ENCODE peak calls at places on chromosome 22, in four cellular contexts. J, N, S and B are unnamed samples. For H3K4me1, the result is how much of the 10 kb centered on the place peaks cover.

GRCh38 chr22:19124377-19124776 is 2.2 kb upstream of the DGCR2 start:
- DNase-seq in J (no peak), N (no peak), S (no peak), B (no peak)

GRCh38 chr22:44583854-44584253 is 85.8 kb upstream of the RTL6 start:
- DNase-seq in N (peak), J (peak), S (no peak), B (no peak)

GRCh38 chr22:36486619-36487384 is 5.4 kb upstream of the TXN2 start:
- DNase-seq in J (no peak), N (peak), S (no peak), B (peak)

GRCh38 chr22:43031617-43032016 is 16.7 kb upstream of the PACSIN2 start:
- DNase-seq in N (no peak), J (no peak), S (no peak), B (no peak)

GRCh38 chr22:36332623-36333331 is 55.0 kb downstream of the MYH9 start:
- DNase-seq in N (peak), J (no peak), S (no peak), B (no peak)

GRCh38 chr22:41648431-41648830 is 27.3 kb downstream of the XRCC6 start:
- DNase-seq in S (no peak), N (no peak), J (no peak), B (no peak)

GRCh38 chr22:40002935-40003715 is 8.4 kb downstream of the FAM83F start:
- DNase-seq in N (no peak), S (no peak), J (no peak), B (no peak)

GRCh38 chr22:38795569-38795968 is 1.6 kb upstream of the DNAL4 start:
- DNase-seq in J (no peak), S (no peak), N (no peak), B (no peak)

GRCh38 chr22:38923463-38924196 is 33.8 kb upstream of the APOBEC3A start:
- DNase-seq in S (peak), J (peak), N (peak), B (peak)

DNA sequence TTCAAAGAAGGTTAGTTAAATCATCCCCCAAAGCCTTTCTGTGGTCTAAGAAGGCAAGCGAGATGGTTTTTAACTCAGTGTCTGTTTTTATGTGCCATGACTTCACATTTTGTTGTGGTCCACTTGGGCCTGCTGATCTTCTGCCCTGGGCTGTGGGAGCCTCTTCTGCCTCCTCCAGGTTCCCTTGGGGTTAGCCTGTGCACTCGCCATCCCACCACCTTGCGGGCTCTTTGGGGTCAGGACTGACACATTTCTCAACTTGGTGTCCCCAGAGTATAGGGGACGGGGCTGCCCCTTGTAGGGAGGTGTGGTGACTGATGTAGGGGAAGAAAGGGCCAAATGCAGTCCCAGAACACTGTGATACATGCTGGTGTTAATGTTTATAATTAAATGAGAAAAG is 207.0 kb downstream of the TBC1D22A start:
- DNase-seq in S (no peak), J (no peak), N (no peak), B (no peak)
- H3K4me3 ChIP-seq in S (no peak), J (no peak), N (no peak), B (no peak)

DNA sequence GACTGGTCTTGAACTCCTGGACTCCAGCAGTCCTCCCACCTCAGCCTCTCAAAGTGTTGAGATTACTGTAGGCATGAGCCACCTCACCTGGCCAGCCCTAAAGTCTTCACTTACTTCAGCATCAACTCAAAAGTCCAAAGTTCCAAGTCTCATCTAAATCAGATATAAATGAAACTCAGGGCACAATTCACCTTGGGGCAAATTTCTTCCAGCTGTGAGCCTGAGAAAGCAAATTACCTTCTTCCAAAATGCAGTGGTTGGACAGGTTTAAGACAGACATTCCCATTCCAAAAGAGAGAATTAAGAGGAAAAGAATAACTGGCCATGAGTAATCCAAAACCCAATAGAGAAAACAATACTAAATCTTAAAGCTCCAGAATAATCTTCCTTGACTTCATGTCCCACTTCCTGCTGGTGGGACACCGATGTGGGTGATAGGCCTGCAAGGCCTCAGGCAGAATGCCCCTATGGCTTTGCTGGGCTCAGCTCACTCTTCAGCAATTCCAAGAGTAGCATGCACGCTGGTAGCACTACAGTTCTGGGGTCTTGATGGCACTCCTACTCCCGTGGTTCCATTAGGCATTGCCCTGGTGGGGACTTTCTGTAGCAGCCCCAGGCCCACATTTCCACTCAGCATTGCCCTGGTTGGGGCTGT is 50.3 kb downstream of the TUG1 start:
- DNase-seq in S (no peak), J (no peak), N (no peak), B (no peak)
- H3K4me1 ChIP-seq in S (under half), J (under half), N (under half), B (under half)

DNA sequence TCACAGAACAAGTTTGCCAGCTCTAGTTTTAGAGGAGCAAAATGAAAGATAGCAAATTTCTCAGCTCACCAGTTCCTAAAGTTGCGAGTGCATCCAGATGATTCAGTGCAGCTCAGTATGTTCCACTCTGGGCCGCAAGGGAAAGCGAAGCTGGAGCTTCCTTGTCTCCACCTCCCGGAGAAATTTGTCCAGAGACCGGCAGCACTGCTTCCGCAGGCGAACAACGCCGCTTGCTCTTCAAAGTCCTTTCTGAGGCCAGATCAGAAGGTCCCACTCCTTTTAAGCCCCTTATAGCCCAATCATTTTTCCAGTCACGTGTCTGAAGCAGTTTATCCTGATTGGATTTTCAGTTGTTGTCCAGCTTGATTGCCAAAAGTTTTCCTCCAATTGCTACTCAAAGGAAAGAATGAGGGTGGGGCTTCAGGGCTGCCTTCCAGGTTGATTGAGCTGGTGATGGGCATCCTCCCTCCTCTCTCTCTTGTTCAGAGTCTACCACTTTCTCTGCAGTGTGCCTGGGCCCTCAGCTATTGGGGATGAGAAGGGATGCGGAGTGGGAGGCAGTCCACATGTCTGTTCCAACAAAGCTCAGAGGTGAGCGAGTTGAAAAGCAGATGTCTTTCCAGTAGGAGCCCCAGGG is at the start of gene ZNF280A:
- DNase-seq in N (no peak), S (no peak), J (no peak), B (peak)
- H3K4me3 ChIP-seq in N (no peak), S (no peak), J (no peak), B (no peak)

GRCh38 chr22:45972091-45972867 is 4.7 kb downstream of the WNT7B start:
- DNase-seq in J (no peak), N (no peak), S (no peak), B (no peak)

GRCh38 chr22:45972868-45973212 is 4.1 kb downstream of the WNT7B start:
- DNase-seq in J (no peak), S (no peak), N (no peak), B (no peak)

GRCh38 chr22:45975266-45976161 is 1.4 kb downstream of the WNT7B start:
- DNase-seq in N (peak), J (no peak), S (no peak), B (no peak)

GRCh38 chr22:45976351-45977002 is 485 bp downstream of the WNT7B start:
- DNase-seq in S (no peak), J (no peak), N (no peak), B (no peak)

GRCh38 chr22:45974498-45974897 is 2.5 kb downstream of the WNT7B start:
- DNase-seq in S (no peak), J (no peak), N (no peak), B (no peak)
- H3K4me1 ChIP-seq in S (under half), J (half or more), N (under half), B (under half)

GRCh38 chr22:35046744-35047462 is 19.1 kb upstream of the ISX start:
- DNase-seq in N (no peak), J (no peak), S (no peak), B (no peak)
- H3K4me3 ChIP-seq in N (no peak), J (no peak), S (no peak), B (no peak)

GRCh38 chr22:49530671-49531532 is 296.8 kb downstream of the BRD1 start:
- DNase-seq in N (no peak), S (no peak), J (no peak), B (no peak)

GRCh38 chr22:49528420-49528720 is 299.3 kb downstream of the BRD1 start:
- DNase-seq in S (no peak), J (no peak), N (no peak), B (no peak)

GRCh38 chr22:49525366-49525765 is 302.3 kb downstream of the BRD1 start:
- DNase-seq in S (no peak), N (no peak), J (no peak), B (peak)

GRCh38 chr22:49525776-49526535 is 301.7 kb downstream of the BRD1 start:
- DNase-seq in S (no peak), J (no peak), N (no peak), B (peak)

DNA sequence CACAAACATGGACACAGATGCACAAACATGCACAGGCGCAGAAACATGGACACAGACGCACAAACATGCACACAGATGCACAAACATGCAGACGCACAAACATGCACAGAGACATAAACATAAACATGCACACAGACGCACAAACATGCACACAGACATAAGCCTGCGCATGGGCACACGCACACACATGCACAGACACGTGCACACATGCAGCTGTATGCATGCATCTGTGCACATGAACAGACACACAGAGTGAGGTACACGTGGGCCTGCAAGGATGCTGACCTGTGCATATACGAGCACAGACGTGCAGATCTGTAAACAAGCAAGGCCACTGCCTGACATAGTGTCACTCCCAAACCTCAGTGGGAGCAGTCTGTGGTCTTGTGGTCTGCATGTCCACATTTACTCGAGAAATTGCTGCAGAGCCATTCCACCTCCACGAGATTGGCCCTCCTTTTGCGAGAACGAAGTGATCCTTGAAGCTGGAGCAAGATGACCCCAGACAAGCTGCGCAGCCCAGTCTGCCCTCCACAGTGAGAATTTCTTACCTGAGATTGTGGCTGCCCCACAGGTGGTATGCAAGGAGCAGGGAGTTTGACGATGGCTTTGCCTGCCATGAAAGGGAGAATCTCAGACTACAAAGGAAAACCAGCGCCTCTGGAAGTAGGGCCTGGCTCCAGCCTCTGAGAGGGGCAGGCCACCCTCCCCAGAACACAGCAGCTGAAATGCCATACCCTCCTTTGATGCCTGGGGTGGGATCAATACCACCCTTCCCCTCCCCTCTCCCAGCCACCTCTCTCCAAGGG is 299.9 kb downstream of the BRD1 start:
- DNase-seq in N (no peak), S (no peak), J (no peak), B (no peak)
- H3K4me1 ChIP-seq in N (under half), S (under half), J (under half), B (under half)

GRCh38 chr22:27795053-27795452 is 6.5 kb downstream of the MN1 start:
- DNase-seq in S (no peak), N (no peak), J (no peak), B (no peak)
- H3K4me3 ChIP-seq in S (no peak), N (no peak), J (peak), B (no peak)

GRCh38 chr22:49968831-49969661 is 8.5 kb downstream of the PIM3 start:
- DNase-seq in S (no peak), N (peak), J (peak), B (no peak)

GRCh38 chr22:49967333-49968241 is 7.0 kb downstream of the PIM3 start:
- DNase-seq in J (peak), N (peak), S (peak), B (peak)

GRCh38 chr22:49966716-49967332 is 6.3 kb downstream of the PIM3 start:
- DNase-seq in S (peak), N (peak), J (peak), B (peak)

GRCh38 chr22:49969751-49970527 is 9.4 kb downstream of the PIM3 start:
- DNase-seq in J (peak), S (no peak), N (peak), B (no peak)

GRCh38 chr22:49968313-49968830 is 7.8 kb downstream of the PIM3 start:
- DNase-seq in S (no peak), J (peak), N (peak), B (peak)
- H3K4me1 ChIP-seq in S (half or more), J (half or more), N (half or more), B (half or more)